ENCODE peak calls at places on chromosome 15, in ten cellular contexts. B, S, O, T, Z, I, R, V, Y and U are unnamed samples.

GRCh38 chr15:94234300-94234699 is 2.9 kb downstream of the MCTP2 start:
- DNase-seq in B (no peak), S (no peak), O (no peak), T (no peak), Z (no peak), I (no peak), R (peak), V (no peak), Y (no peak), U (no peak)

GRCh38 chr15:41944313-41944940 is 27.9 kb downstream of the EHD4 start:
- DNase-seq in B (peak), S (no peak), O (peak), T (peak), Z (no peak), I (peak), R (no peak), V (peak), Y (peak), U (peak)

GRCh38 chr15:90201944-90202375 is 830 bp downstream of the SEMA4B start:
- DNase-seq in B (no peak), S (no peak), O (no peak), T (no peak), Z (peak), I (no peak), R (no peak), V (peak), Y (no peak), U (peak)

GRCh38 chr15:40787344-40787841 is 17.6 kb downstream of the C15orf62 start:
- DNase-seq in B (no peak), S (peak), O (peak), T (no peak), Z (peak), I (peak), R (peak), V (peak), Y (no peak), U (peak)

GRCh38 chr15:63531586-63531985 is 27.2 kb downstream of the USP3 start:
- DNase-seq in B (no peak), S (no peak), O (no peak), T (no peak), Z (peak), I (no peak), R (no peak), V (no peak), Y (no peak), U (no peak)

GRCh38 chr15:75606711-75607684 is 18.5 kb downstream of the SNUPN start:
- DNase-seq in B (no peak), S (no peak), O (peak), T (no peak), Z (no peak), I (no peak), R (peak), V (no peak), Y (no peak), U (no peak)

GRCh38 chr15:80695911-80696651 is 971 bp downstream of the ABHD17C start:
- DNase-seq in B (peak), S (no peak), O (peak), T (no peak), Z (peak), I (no peak), R (peak), V (peak), Y (no peak), U (peak)

GRCh38 chr15:45023659-45024320 is 795 bp downstream of the SORD start:
- DNase-seq in B (no peak), S (no peak), O (peak), T (no peak), Z (peak), I (no peak), R (no peak), V (peak), Y (no peak), U (no peak)

GRCh38 chr15:57784081-57784488 is 77.6 kb downstream of the POLR2M start:
- DNase-seq in B (no peak), S (no peak), O (peak), T (peak), Z (no peak), I (peak), R (no peak), V (peak), Y (no peak), U (no peak)

GRCh38 chr15:64681424-64682024 is 93.9 kb downstream of the RBPMS2 start:
- DNase-seq in B (peak), S (no peak), O (peak), T (no peak), Z (peak), I (peak), R (no peak), V (peak), Y (peak), U (peak)

GRCh38 chr15:61364871-61365270 is 135.8 kb upstream of the RORA start:
- DNase-seq in B (no peak), S (no peak), O (no peak), T (no peak), Z (peak), I (no peak), R (no peak), V (no peak), Y (peak), U (no peak)

GRCh38 chr15:48972750-48973503 is 9.2 kb upstream of the SHC4 start:
- DNase-seq in B (no peak), S (no peak), O (no peak), T (no peak), Z (no peak), I (no peak), R (no peak), V (no peak), Y (no peak), U (no peak)

GRCh38 chr15:65110676-65111292 is 4.2 kb downstream of the UBAP1L start:
- DNase-seq in B (no peak), S (no peak), O (no peak), T (no peak), Z (no peak), I (peak), R (no peak), V (no peak), Y (no peak), U (no peak)

GRCh38 chr15:85753791-85754452 is 40.8 kb downstream of the KLHL25 start:
- DNase-seq in B (no peak), S (no peak), O (no peak), T (no peak), Z (no peak), I (no peak), R (peak), V (no peak), Y (peak), U (no peak)

GRCh38 chr15:47337106-47337505 is 380.2 kb upstream of the SEMA6D start:
- DNase-seq in B (no peak), S (no peak), O (no peak), T (no peak), Z (no peak), I (no peak), R (no peak), V (no peak), Y (no peak), U (no peak)

GRCh38 chr15:53837263-53837662 is 77.8 kb upstream of the WDR72 start:
- DNase-seq in B (no peak), S (no peak), O (no peak), T (no peak), Z (peak), I (no peak), R (peak), V (no peak), Y (no peak), U (peak)

GRCh38 chr15:101128191-101128590 is 123.7 kb downstream of the CHSY1 start:
- DNase-seq in B (peak), S (no peak), O (peak), T (peak), Z (no peak), I (peak), R (no peak), V (peak), Y (no peak), U (no peak)

GRCh38 chr15:43056696-43057095 is 49.1 kb downstream of the UBR1 start:
- DNase-seq in B (no peak), S (no peak), O (no peak), T (no peak), Z (no peak), I (no peak), R (no peak), V (no peak), Y (no peak), U (no peak)

GRCh38 chr15:52171807-52172206 is 19.4 kb downstream of the GNB5 start:
- DNase-seq in B (no peak), S (no peak), O (no peak), T (no peak), Z (no peak), I (no peak), R (no peak), V (no peak), Y (no peak), U (no peak)

GRCh38 chr15:89139613-89140499 is 51.6 kb downstream of the ABHD2 start:
- DNase-seq in B (no peak), S (no peak), O (no peak), T (no peak), Z (no peak), I (no peak), R (no peak), V (no peak), Y (no peak), U (no peak)

GRCh38 chr15:70576276-70576675 is 187.1 kb downstream of the UACA start:
- DNase-seq in B (no peak), S (no peak), O (no peak), T (no peak), Z (no peak), I (no peak), R (no peak), V (no peak), Y (no peak), U (no peak)

GRCh38 chr15:56168394-56168793 is 75.3 kb downstream of the RFX7 start:
- DNase-seq in B (no peak), S (no peak), O (peak), T (no peak), Z (no peak), I (no peak), R (no peak), V (peak), Y (no peak), U (no peak)

GRCh38 chr15:101276501-101277037 is 716 bp downstream of the SELENOS start:
- DNase-seq in B (no peak), S (no peak), O (peak), T (no peak), Z (peak), I (no peak), R (no peak), V (no peak), Y (no peak), U (peak)

GRCh38 chr15:40048155-40048792 is 9.3 kb upstream of the SRP14 start:
- DNase-seq in B (no peak), S (no peak), O (peak), T (no peak), Z (no peak), I (no peak), R (no peak), V (no peak), Y (no peak), U (no peak)

GRCh38 chr15:66692808-66693596 is 9.0 kb upstream of the SMAD6 start:
- DNase-seq in B (no peak), S (no peak), O (no peak), T (no peak), Z (no peak), I (no peak), R (no peak), V (no peak), Y (no peak), U (no peak)

GRCh38 chr15:87728998-87729397 is 527.5 kb downstream of the NTRK3 start:
- DNase-seq in B (no peak), S (no peak), O (no peak), T (no peak), Z (no peak), I (no peak), R (no peak), V (no peak), Y (no peak), U (no peak)

GRCh38 chr15:55660153-55660552 is 72.0 kb upstream of the PYGO1 start:
- DNase-seq in B (no peak), S (no peak), O (no peak), T (no peak), Z (no peak), I (no peak), R (no peak), V (no peak), Y (no peak), U (no peak)

GRCh38 chr15:35925634-35926380 is 379.8 kb upstream of the DPH6 start:
- DNase-seq in B (no peak), S (no peak), O (peak), T (no peak), Z (peak), I (peak), R (no peak), V (peak), Y (no peak), U (no peak)

GRCh38 chr15:45714501-45715488 is 80.0 kb downstream of the SQOR start:
- DNase-seq in B (peak), S (no peak), O (peak), T (no peak), Z (peak), I (peak), R (no peak), V (peak), Y (peak), U (peak)